ENCODE peak calls at places on chromosomes 1 and 21, in nine cellular contexts. J, H, I, M, G, N, S, F and T are unnamed samples.

GRCh38 chr1:80457409-80457808 is 1343.3 kb upstream of the ADGRL2 start:
- DNase-seq in S (no peak), N (peak), M (no peak), H (no peak), J (no peak), I (no peak), G (no peak), F (no peak), T (no peak)

GRCh38 chr1:171220551-171221175 is 27.6 kb upstream of the FMO1 start:
- DNase-seq in M (peak), J (no peak), I (no peak), N (no peak), G (no peak), H (no peak), S (no peak), F (peak), T (peak)

GRCh38 chr1:74753104-74753503 is 20.2 kb downstream of the TYW3 start:
- DNase-seq in H (no peak), J (no peak), S (no peak), N (peak), I (no peak), M (no peak), G (no peak), F (no peak), T (no peak)

GRCh38 chr1:110339427-110340206 is 440 bp downstream of the RBM15 start:
- DNase-seq in M (peak), G (no peak), S (peak), H (peak), F (no peak), I (peak), N (no peak), J (peak), T (peak)

GRCh38 chr21:16541366-16541765 is 811.6 kb downstream of the USP25 start:
- DNase-seq in I (no peak), J (no peak), F (no peak), S (no peak), M (no peak), G (no peak), N (peak), H (no peak), T (peak)

GRCh38 chr1:221887091-221887746 is 145.3 kb upstream of the DUSP10 start:
- DNase-seq in F (no peak), G (no peak), M (no peak), S (no peak), H (no peak), N (peak), J (no peak), I (no peak), T (peak)

GRCh38 chr1:61808968-61809367 is 66.7 kb downstream of the PATJ start:
- DNase-seq in S (no peak), I (no peak), F (no peak), J (no peak), N (no peak), G (no peak), H (no peak), M (no peak), T (peak)

GRCh38 chr1:232983375-232983774 is 33.0 kb downstream of the NTPCR start:
- DNase-seq in M (no peak), H (no peak), S (no peak), F (no peak), J (no peak), I (no peak), N (no peak), G (no peak), T (no peak)

GRCh38 chr1:52404975-52405338 is 555 bp downstream of the PRPF38A start:
- DNase-seq in S (no peak), I (no peak), J (no peak), G (no peak), M (no peak), H (no peak), N (no peak), F (no peak), T (no peak)

GRCh38 chr1:97989094-97989680 is 68.4 kb upstream of the DPYD start:
- DNase-seq in G (no peak), F (no peak), N (no peak), H (no peak), S (no peak), I (no peak), J (no peak), M (no peak), T (peak)

GRCh38 chr21:34061983-34062382 is 11.4 kb upstream of the MRPS6 start:
- DNase-seq in N (no peak), G (no peak), S (no peak), F (no peak), H (no peak), I (no peak), J (no peak), M (no peak), T (peak)

GRCh38 chr1:50426108-50426700 is 3.0 kb upstream of the DMRTA2 start:
- DNase-seq in S (no peak), I (no peak), N (no peak), H (no peak), J (no peak), G (no peak), F (no peak), M (no peak), T (no peak)

GRCh38 chr1:226414098-226414698 is 6.3 kb upstream of the PARP1 start:
- DNase-seq in N (no peak), S (no peak), F (no peak), G (no peak), H (no peak), J (no peak), I (no peak), M (no peak), T (no peak)

GRCh38 chr1:65108025-65108692 is 39.8 kb upstream of the AK4 start:
- DNase-seq in H (no peak), G (no peak), S (no peak), N (no peak), I (no peak), M (no peak), F (no peak), J (no peak), T (no peak)

GRCh38 chr1:5949074-5949760 is 43.0 kb downstream of the NPHP4 start:
- DNase-seq in N (no peak), G (no peak), F (no peak), M (no peak), S (no peak), J (no peak), H (no peak), I (no peak), T (no peak)